ENCODE peak calls at places on chromosomes 2 and 18, in four cellular contexts. O, E, L and X are unnamed samples.

GRCh38 chr18:59029663-59030421 is 109.8 kb upstream of the SEC11C start:
- DNase-seq in O (no peak), E (no peak), L (no peak), X (no peak)

GRCh38 chr2:226742346-226742745 is 57.3 kb downstream of the IRS1 start:
- DNase-seq in E (no peak), L (no peak), O (no peak), X (no peak)

GRCh38 chr18:56541340-56541739 is 97.1 kb downstream of the TXNL1 start:
- DNase-seq in L (no peak), E (no peak), O (no peak), X (no peak)

GRCh38 chr2:59034791-59035190 is 793.7 kb upstream of the FANCL start:
- DNase-seq in L (peak), E (no peak), O (peak), X (peak)

GRCh38 chr2:168719446-168719845 is 83.0 kb upstream of the NOSTRIN start:
- DNase-seq in E (no peak), O (no peak), L (no peak), X (no peak)

GRCh38 chr2:206728277-206729199 is 10.3 kb upstream of the DYTN start:
- DNase-seq in O (no peak), E (no peak), L (no peak), X (no peak)

GRCh38 chr2:3741867-3742602 is 38.7 kb downstream of the DCDC2C start:
- DNase-seq in L (peak), E (no peak), O (no peak), X (no peak)

GRCh38 chr2:207161724-207162123 is 4.0 kb downstream of the KLF7 start:
- DNase-seq in E (no peak), L (no peak), O (no peak), X (no peak)

GRCh38 chr2:7053650-7054262 is 136.5 kb downstream of the RNF144A start:
- DNase-seq in E (no peak), L (no peak), O (peak), X (peak)